ENCODE peak calls at places on chromosomes 1 and 21, in four cellular contexts. E is EL; D is midbrain; H is stimulated activated naive CD8-positive, alpha-beta T cell treated with anti-CD3 and anti-CD28 coated beads, Interleukin-15, amount 100 ng/mL, for 72 hours. I is an unnamed sample.

GRCh38 chr1:230574502-230574901 is 67.8 kb upstream of the COG2 start:
- DNase-seq in E (no peak), D (no peak), H (no peak), I (no peak)

GRCh38 chr1:88683516-88683847 is 591 bp upstream of the PKN2 start:
- DNase-seq in E (no peak), D (no peak), H (peak), I (no peak)

GRCh38 chr1:116373451-116374339 is 651 bp downstream of the ATP1A1 start:
- DNase-seq in E (peak), D (peak), H (peak), I (peak)

GRCh38 chr21:24217141-24217540 is 1390.1 kb downstream of the MRPL39 start:
- DNase-seq in E (no peak), D (no peak), H (no peak), I (no peak)

GRCh38 chr1:150484431-150484830 is 2.8 kb upstream of the TARS2 start:
- DNase-seq in E (peak), D (no peak), H (no peak), I (no peak)

GRCh38 chr21:38095220-38095619 is 161.6 kb upstream of the KCNJ15 start:
- DNase-seq in E (peak), D (no peak), H (no peak), I (peak)

GRCh38 chr1:6599141-6599975 is 3.3 kb downstream of the KLHL21 start:
- DNase-seq in E (no peak), D (no peak), H (peak), I (no peak)

GRCh38 chr1:216812966-216813365 is 89.7 kb upstream of the ESRRG start:
- DNase-seq in E (peak), D (no peak), H (no peak), I (peak)

GRCh38 chr1:151130837-151131586 is 15.4 kb downstream of the SEMA6C start:
- DNase-seq in E (peak), D (peak), H (peak), I (no peak)

GRCh38 chr1:34057347-34057746 is 107.7 kb downstream of the CSMD2 start:
- DNase-seq in E (no peak), D (no peak), H (no peak), I (no peak)

GRCh38 chr1:94205639-94206038 is 31.7 kb downstream of the ARHGAP29 start:
- DNase-seq in E (peak), D (no peak), H (no peak), I (no peak)

GRCh38 chr1:38571726-38572125 is 287.8 kb downstream of the RRAGC start:
- DNase-seq in E (no peak), D (peak), H (no peak), I (no peak)

GRCh38 chr1:46983416-46983815 is 40.1 kb upstream of the CYP4X1 start:
- DNase-seq in E (no peak), D (no peak), H (no peak), I (no peak)

GRCh38 chr1:185850366-185850765 is 116.2 kb downstream of the HMCN1 start:
- DNase-seq in E (peak), D (no peak), H (no peak), I (peak)